ENCODE peak calls at places on chromosomes 11 and 22, in seven cellular contexts. Z is RWPE1; T is activated T-cell treated with anti-CD3 and anti-CD28 coated beads, Interleukin-2, amount 50 U/mL, for 4 hours; F is nephron progenitor cell; G is effector memory CD8-positive, alpha-beta T cell; Y is HEK293T; V is fibroblast of lung. U is an unnamed sample.

GRCh38 chr11:47571895-47572294 is 6.5 kb downstream of the PTPMT1 start:
- DNase-seq in Z (no peak), T (no peak), F (no peak), G (no peak), Y (no peak), V (peak; percentile 72), U (no peak)

GRCh38 chr11:68987211-68987610 is 6.4 kb upstream of the MRGPRD start:
- DNase-seq in Z (no peak), T (no peak), F (no peak), G (no peak), Y (no peak), V (peak; percentile 27), U (no peak)

GRCh38 chr22:29710922-29711593 is 8.7 kb upstream of the CABP7 start:
- DNase-seq in Z (no peak), T (no peak), F (no peak), G (no peak), Y (no peak), V (no peak), U (no peak)

GRCh38 chr11:75249704-75250103 is 9.1 kb downstream of the TPBGL start:
- DNase-seq in Z (no peak), T (no peak), F (no peak), G (no peak), Y (no peak), V (no peak), U (no peak)

GRCh38 chr22:35630387-35630793 is 13.3 kb upstream of the MB start:
- DNase-seq in Z (peak; percentile 37), T (no peak), F (no peak), G (no peak), Y (no peak), V (peak; percentile 73), U (no peak)

GRCh38 chr11:63762662-63763505 is 5.7 kb downstream of the ZFTA start:
- DNase-seq in Z (no peak), T (no peak), F (peak; percentile 67), G (no peak), Y (no peak), V (peak; percentile 54), U (no peak)

GRCh38 chr11:130102457-130103249 is 33.0 kb downstream of the APLP2 start:
- DNase-seq in Z (no peak), T (no peak), F (no peak), G (no peak), Y (no peak), V (no peak), U (no peak)

GRCh38 chr11:133955091-133955846 is 1.5 kb downstream of the IGSF9B start:
- DNase-seq in Z (no peak), T (peak; percentile 34), F (no peak), G (no peak), Y (no peak), V (no peak), U (no peak)

GRCh38 chr11:93589347-93589746 is 46.2 kb upstream of the SMCO4 start:
- DNase-seq in Z (no peak), T (no peak), F (no peak), G (no peak), Y (no peak), V (no peak), U (no peak)

GRCh38 chr11:34644669-34645406 is 23.9 kb downstream of the EHF start:
- DNase-seq in Z (peak; percentile 49), T (no peak), F (no peak), G (no peak), Y (no peak), V (peak; percentile 90), U (no peak)

GRCh38 chr22:24466831-24467249 is 28.3 kb upstream of the UPB1 start:
- DNase-seq in Z (no peak), T (no peak), F (no peak), G (no peak), Y (peak; percentile 67), V (peak; percentile 77), U (no peak)

GRCh38 chr11:34495724-34496377 is 17.7 kb downstream of the ELF5 start:
- DNase-seq in Z (peak; percentile 63), T (no peak), F (no peak), G (no peak), Y (no peak), V (peak; percentile 59), U (no peak)

GRCh38 chr11:61056981-61057380 is 45.3 kb upstream of the CD5 start:
- DNase-seq in Z (no peak), T (no peak), F (no peak), G (no peak), Y (no peak), V (no peak), U (no peak)

GRCh38 chr11:56890584-56891305 is 98.0 kb upstream of the OR5AK2 start:
- DNase-seq in Z (no peak), T (no peak), F (no peak), G (no peak), Y (no peak), V (no peak), U (no peak)

U was measured in effector CD4-positive, alpha-beta T cell.